ENCODE peak calls at places on chromosomes 2 and 18, in ten cellular contexts. P is H9; B is uterus; Q is left ventricle myocardium inferior; Y is mesendoderm; M is K562; S is MM.1S; K is tibial artery; R is naive thymus-derived CD4-positive, alpha-beta T cell; L is right lobe of liver. A is an unnamed sample. For H3K4me1 and H3K27me3, the result is how much of the 10 kb centered on the place peaks cover.

GRCh38 chr18:36519358-36519757 is 221.8 kb downstream of the FHOD3 start:
- DNase-seq in B (no peak), M (no peak), R (no peak), K (no peak), Y (no peak), S (no peak), L (no peak), Q (no peak), P (no peak), A (no peak)

GRCh38 chr2:236561874-236562273 is 7.8 kb upstream of the ACKR3 start:
- DNase-seq in Q (no peak), R (no peak), K (no peak), M (no peak), B (no peak), S (no peak), Y (no peak), P (no peak), L (no peak), A (no peak)

GRCh38 chr2:106596844-106597243 is 109.7 kb downstream of the CD8B2 start:
- DNase-seq in Y (peak), L (no peak), B (no peak), S (no peak), Q (no peak), K (no peak), R (no peak), P (no peak), M (peak), A (no peak)

GRCh38 chr2:1169291-1169949 is 218.8 kb downstream of the SNTG2 start:
- DNase-seq in S (no peak), M (no peak), B (no peak), L (no peak), Q (no peak), R (no peak), P (no peak), K (no peak), Y (peak), A (no peak)

GRCh38 chr2:100878000-100878786 is 58.3 kb downstream of the NPAS2 start:
- DNase-seq in M (no peak), R (no peak), Y (no peak), L (peak), S (no peak), P (no peak), K (no peak), Q (peak), B (no peak), A (no peak)

GRCh38 chr2:174902491-174903242 is 102.5 kb downstream of the CHN1 start:
- DNase-seq in S (no peak), Q (no peak), B (no peak), M (no peak), K (no peak), L (no peak), P (no peak), Y (no peak), R (no peak), A (no peak)

GRCh38 chr18:9181275-9181674 is 44.7 kb downstream of the ANKRD12 start:
- DNase-seq in M (no peak), Y (no peak), R (no peak), B (no peak), S (no peak), P (no peak), Q (no peak), L (no peak), K (no peak), A (no peak)

GRCh38 chr2:221485500-221485870 is 86.6 kb downstream of the EPHA4 start:
- DNase-seq in R (no peak), B (no peak), Q (no peak), L (no peak), K (no peak), S (no peak), P (no peak), M (no peak), Y (no peak), A (no peak)

GRCh38 chr2:88159955-88160415 is 10.2 kb upstream of the THNSL2 start:
- DNase-seq in M (peak), P (peak), R (peak), Q (no peak), L (no peak), Y (peak), B (peak), K (peak), S (peak), A (peak)

GRCh38 chr2:166926657-166927056 is 38.4 kb downstream of the XIRP2 start:
- DNase-seq in B (no peak), M (no peak), L (no peak), Y (no peak), P (no peak), S (no peak), Q (no peak), K (no peak), R (no peak), A (no peak)

GRCh38 chr2:86785456-86785855 is 5.3 kb downstream of the CD8A start:
- DNase-seq in M (no peak), Q (no peak), K (no peak), S (no peak), Y (no peak), R (no peak), L (no peak), P (no peak), B (no peak), A (no peak)

GRCh38 chr18:51135361-51135760 is 62.1 kb downstream of the MEX3C start:
- DNase-seq in K (no peak), P (no peak), M (no peak), S (no peak), Y (no peak), R (no peak), L (no peak), Q (no peak), B (no peak), A (no peak)

GRCh38 chr2:45647986-45648520 is 3.4 kb upstream of the PRKCE start:
- DNase-seq in Y (no peak), K (no peak), S (no peak), B (no peak), P (no peak), Q (no peak), R (no peak), L (no peak), M (no peak), A (no peak)

GRCh38 chr2:131413148-131413747 is 49.3 kb upstream of the RAB6D start:
- DNase-seq in R (no peak), B (peak), P (no peak), L (no peak), M (peak), Y (peak), K (no peak), S (peak), Q (no peak), A (peak)

GRCh38 chr2:98503481-98504096 is 58.9 kb downstream of the INPP4A start:
- DNase-seq in M (no peak), L (no peak), P (no peak), R (no peak), Q (no peak), S (no peak), K (no peak), Y (no peak), B (no peak), A (no peak)

GRCh38 chr2:19128148-19128547 is 230.3 kb downstream of the OSR1 start:
- DNase-seq in L (no peak), R (no peak), B (no peak), P (no peak), K (no peak), M (no peak), Y (no peak), Q (no peak), S (no peak), A (no peak)

GRCh38 chr2:20490300-20491181 is 43.7 kb downstream of the RHOB start:
- DNase-seq in K (peak), R (no peak), S (no peak), Y (no peak), L (no peak), P (no peak), M (no peak), B (peak), Q (peak), A (no peak)

GRCh38 chr2:29050591-29050990 is 23.7 kb downstream of the PCARE start:
- DNase-seq in K (no peak), B (no peak), R (no peak), Q (no peak), P (no peak), S (no peak), Y (no peak), M (no peak), L (no peak), A (no peak)

GRCh38 chr2:46854260-46854659 is 61.3 kb downstream of the MCFD2 start:
- DNase-seq in R (no peak), P (no peak), L (no peak), Q (no peak), K (no peak), B (no peak), Y (no peak), M (no peak), S (no peak), A (no peak)

GRCh38 chr2:188028739-188029138 is 262.9 kb upstream of the GULP1 start:
- DNase-seq in Q (no peak), K (no peak), S (no peak), Y (peak), R (no peak), B (no peak), M (no peak), L (no peak), P (peak), A (no peak)

GRCh38 chr2:206253125-206253787 is 21.2 kb upstream of the ZDBF2 start:
- DNase-seq in P (peak), B (no peak), R (no peak), Q (no peak), L (no peak), K (no peak), M (no peak), Y (no peak), S (no peak), A (no peak)

GRCh38 chr2:28209312-28209711 is 183.3 kb upstream of the FOSL2 start:
- DNase-seq in S (no peak), B (no peak), R (no peak), Y (no peak), L (no peak), Q (no peak), P (no peak), K (no peak), M (no peak), A (no peak)

GRCh38 chr18:11149441-11150270 is at the start of gene PIEZO2:
- DNase-seq in R (no peak), S (no peak), Q (peak), B (no peak), Y (peak), M (peak), L (peak), P (peak), K (peak), A (no peak)

GRCh38 chr2:55109219-55109891 is 59.1 kb upstream of the RTN4 start:
- DNase-seq in S (no peak), Y (no peak), Q (no peak), L (no peak), P (no peak), R (no peak), M (no peak), K (no peak), B (no peak), A (no peak)

GRCh38 chr2:45315881-45316280 is 295.2 kb downstream of the SRBD1 start:
- DNase-seq in Q (no peak), K (no peak), Y (no peak), M (no peak), S (no peak), B (peak), L (no peak), P (no peak), R (no peak), A (no peak)

GRCh38 chr2:216739035-216739434 is 43.7 kb upstream of the IGFBP5 start:
- DNase-seq in L (no peak), Q (no peak), Y (no peak), B (no peak), R (no peak), M (no peak), K (no peak), P (no peak), S (no peak), A (no peak)

GRCh38 chr2:171146633-171147032 is 14.1 kb downstream of the TLK1 start:
- DNase-seq in M (no peak), K (no peak), Q (no peak), L (no peak), R (no peak), S (no peak), P (no peak), Y (no peak), B (no peak), A (no peak)
- H3K4me1 ChIP-seq in M (under half), K (under half), Q (under half), L (under half), R (under half), S (under half), P (under half), Y (under half), B (under half), A (under half)

DNA sequence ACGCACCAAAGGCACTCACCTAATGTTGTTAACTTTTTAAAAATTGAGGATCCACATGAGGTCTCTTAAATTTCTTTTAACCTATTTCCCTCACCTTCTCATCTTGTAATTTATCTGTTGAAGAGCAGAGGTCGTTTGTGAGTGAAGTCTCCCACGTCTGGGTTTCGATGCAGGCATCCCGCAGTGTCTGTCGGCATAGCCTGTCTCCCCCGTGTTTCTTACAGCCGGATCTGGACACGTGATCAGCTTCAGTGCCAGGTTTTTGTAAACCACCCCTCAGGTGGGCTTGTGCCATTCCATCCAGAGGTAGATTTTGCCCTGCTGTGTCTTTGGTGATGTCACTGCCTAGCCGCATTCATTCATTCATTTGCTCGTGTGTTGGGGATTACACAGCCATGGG is 16.1 kb downstream of the AQP12A start:
- DNase-seq in Y (no peak), M (no peak), B (no peak), S (no peak), K (no peak), P (no peak), L (no peak), Q (no peak), R (no peak), A (no peak)
- H3K27me3 ChIP-seq in Y (under half), M (half or more), B (under half), S (half or more), K (under half), P (under half), L (under half), Q (half or more), R (under half), A (under half)

GRCh38 chr2:134412639-134412999 is 158.7 kb downstream of the MGAT5 start:
- DNase-seq in S (no peak), Y (no peak), B (no peak), P (no peak), Q (no peak), R (no peak), M (no peak), K (no peak), L (no peak), A (no peak)
- H3K4me1 ChIP-seq in S (under half), Y (under half), B (under half), P (under half), Q (under half), R (under half), M (under half), K (under half), L (half or more), A (under half)

GRCh38 chr2:119523959-119524694 is at the start of gene SCTR:
- DNase-seq in Y (peak), K (no peak), M (no peak), B (no peak), S (no peak), Q (no peak), P (peak), L (peak), R (no peak), A (no peak)
- H3K27me3 ChIP-seq in Y (under half), K (under half), M (under half), B (under half), S (under half), Q (half or more), P (under half), L (under half), R (under half), A (under half)

GRCh38 chr2:74052732-74053712 is 68.3 kb downstream of the TET3 start:
- DNase-seq in S (no peak), Y (no peak), K (no peak), Q (no peak), L (no peak), R (no peak), P (no peak), B (no peak), M (no peak), A (no peak)

GRCh38 chr2:74051504-74051903 is 66.8 kb downstream of the TET3 start:
- DNase-seq in P (no peak), B (no peak), K (no peak), L (no peak), Q (no peak), R (no peak), Y (no peak), S (peak), M (no peak), A (no peak)

GRCh38 chr2:74050153-74050552 is 65.4 kb downstream of the TET3 start:
- DNase-seq in Y (no peak), K (no peak), S (no peak), Q (no peak), P (no peak), M (no peak), R (no peak), L (no peak), B (no peak), A (no peak)

GRCh38 chr2:74059137-74059775 is 74.5 kb downstream of the TET3 start:
- DNase-seq in L (no peak), P (no peak), K (no peak), Y (no peak), Q (no peak), B (no peak), S (no peak), R (no peak), M (no peak), A (no peak)

DNA sequence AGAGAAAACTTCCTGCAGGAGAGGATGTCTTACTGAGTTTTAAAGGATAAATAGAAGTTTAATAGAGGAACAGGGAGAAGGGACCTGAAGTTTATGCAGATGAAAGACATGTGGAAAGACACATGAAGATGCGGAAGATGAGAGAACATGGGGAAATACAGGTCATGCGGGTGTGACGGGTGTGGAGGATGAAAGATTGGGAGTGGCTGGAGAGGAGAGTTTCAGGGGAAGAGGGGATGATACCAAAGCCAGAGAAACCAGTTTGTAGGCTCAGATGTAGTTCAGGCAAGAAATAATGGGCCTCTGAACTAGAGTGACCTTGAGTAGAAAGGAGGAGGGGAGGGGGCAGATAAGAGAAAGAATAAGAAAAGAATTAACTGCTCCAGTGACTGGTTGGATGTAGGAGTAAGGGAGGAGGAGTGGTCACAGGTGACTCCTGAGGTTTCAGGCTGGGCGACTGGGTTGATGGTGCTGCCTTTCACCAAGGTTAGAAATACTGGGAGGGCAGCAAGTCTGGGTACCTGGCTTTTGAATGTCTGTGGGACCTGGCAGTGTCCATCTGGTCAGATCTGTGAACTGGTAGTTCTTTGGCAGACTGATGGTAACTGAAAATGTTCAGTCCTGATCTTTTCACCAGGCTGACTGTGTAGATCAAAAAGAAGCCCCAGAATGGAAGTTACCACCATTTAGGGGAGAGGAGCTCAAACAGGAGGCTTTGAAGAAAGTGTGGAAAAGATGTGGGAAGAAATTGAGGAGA is 69.4 kb downstream of the TET3 start:
- DNase-seq in S (no peak), R (no peak), P (no peak), Q (no peak), B (no peak), L (no peak), M (no peak), K (no peak), Y (no peak), A (no peak)
- H3K4me1 ChIP-seq in S (under half), R (under half), P (under half), Q (under half), B (under half), L (under half), M (under half), K (under half), Y (under half), A (under half)

GRCh38 chr2:207472343-207473202 is 57.2 kb upstream of the CREB1 start:
- DNase-seq in B (no peak), L (no peak), M (no peak), R (no peak), S (no peak), P (no peak), Y (no peak), K (no peak), Q (no peak), A (no peak)

GRCh38 chr2:207469380-207469779 is 60.4 kb upstream of the CREB1 start:
- DNase-seq in Y (no peak), L (no peak), K (no peak), R (no peak), P (no peak), B (no peak), S (no peak), Q (no peak), M (no peak), A (no peak)

GRCh38 chr2:207470700-207471070 is 59.1 kb upstream of the CREB1 start:
- DNase-seq in R (no peak), Q (no peak), B (no peak), K (no peak), S (no peak), M (no peak), L (no peak), P (no peak), Y (no peak), A (no peak)

GRCh38 chr2:207469953-207470699 is 59.6 kb upstream of the CREB1 start:
- DNase-seq in M (no peak), S (no peak), Q (no peak), K (no peak), L (no peak), Y (no peak), P (no peak), B (no peak), R (no peak), A (no peak)

GRCh38 chr2:207471261-207471660 is 58.5 kb upstream of the CREB1 start:
- DNase-seq in R (no peak), L (no peak), Q (no peak), M (no peak), S (no peak), Y (no peak), B (no peak), K (no peak), P (no peak), A (no peak)
- H3K27me3 ChIP-seq in R (under half), L (under half), Q (under half), M (under half), S (under half), Y (under half), B (under half), K (under half), P (under half), A (under half)

GRCh38 chr2:60793169-60793568 is 37.1 kb downstream of the PAPOLG start:
- DNase-seq in L (no peak), B (no peak), M (no peak), Q (no peak), R (no peak), Y (no peak), S (no peak), P (no peak), K (no peak), A (no peak)

GRCh38 chr2:60796573-60797509 is 40.8 kb downstream of the PAPOLG start:
- DNase-seq in L (no peak), M (no peak), P (no peak), Y (no peak), Q (no peak), B (no peak), S (no peak), R (no peak), K (no peak), A (no peak)

GRCh38 chr2:60794271-60794863 is 38.3 kb downstream of the PAPOLG start:
- DNase-seq in M (peak), Q (no peak), K (no peak), S (peak), B (no peak), L (no peak), P (no peak), R (no peak), Y (peak), A (no peak)
- H3K4me1 ChIP-seq in M (under half), Q (under half), K (under half), S (under half), B (under half), L (under half), P (under half), R (under half), Y (under half), A (under half)

GRCh38 chr2:73370348-73370747 is 15.3 kb upstream of the ALMS1 start:
- DNase-seq in P (no peak), K (no peak), Q (no peak), R (no peak), Y (no peak), M (no peak), B (no peak), S (no peak), L (no peak), A (no peak)

GRCh38 chr2:73376681-73377080 is 9.0 kb upstream of the ALMS1 start:
- DNase-seq in M (no peak), R (no peak), L (no peak), K (no peak), Q (no peak), B (no peak), P (no peak), S (no peak), Y (no peak), A (no peak)

GRCh38 chr2:73368781-73369180 is 16.9 kb upstream of the ALMS1 start:
- DNase-seq in K (no peak), M (peak), S (no peak), B (no peak), L (no peak), Q (no peak), R (no peak), Y (peak), P (no peak), A (no peak)

GRCh38 chr2:73374243-73374642 is 11.4 kb upstream of the ALMS1 start:
- DNase-seq in Y (no peak), B (no peak), S (no peak), P (no peak), Q (no peak), K (no peak), M (no peak), L (no peak), R (no peak), A (no peak)

DNA sequence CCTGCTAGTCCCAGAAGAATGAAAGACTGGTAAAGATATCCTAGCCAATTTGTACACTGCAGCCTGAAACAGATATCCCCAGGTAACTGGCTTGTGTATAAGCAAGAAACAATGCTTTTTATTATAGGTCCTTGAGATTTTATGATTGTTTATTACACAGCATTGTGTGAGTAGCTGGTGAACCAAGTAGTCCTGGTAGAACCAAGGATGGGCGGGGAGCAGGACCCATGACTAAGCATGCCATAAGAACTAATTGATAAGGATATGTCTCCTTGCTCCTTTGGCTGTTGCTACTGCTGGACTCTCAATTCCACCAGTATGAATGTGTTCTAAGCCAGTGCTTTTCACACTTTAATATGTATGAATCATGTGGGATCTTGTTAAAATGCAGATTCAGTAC is 12.3 kb upstream of the ALMS1 start:
- DNase-seq in R (no peak), Q (no peak), M (peak), B (no peak), K (no peak), S (no peak), L (no peak), P (no peak), Y (no peak), A (no peak)
- H3K27me3 ChIP-seq in R (under half), Q (half or more), M (under half), B (under half), K (under half), S (under half), L (under half), P (under half), Y (under half), A (under half)

A was measured in HAP-1.